ENCODE peak calls at places on chromosomes 6 and 20, in five cellular contexts. L is heart left ventricle, P is fibroblast of lung, D is SK-N-SH, Q is right lobe of liver. I is an unnamed sample. For H3K4me1, the result is how much of the 10 kb centered on the place peaks cover.

GRCh38 chr6:110296151-110297028 is 61.8 kb downstream of the METTL24 start:
- DNase-seq in L (no peak), P (no peak), D (no peak), Q (no peak), I (no peak)

GRCh38 chr20:5085380-5085779 is 34.4 kb downstream of the PCNA start:
- DNase-seq in L (peak), P (no peak), D (no peak), Q (peak), I (peak)

GRCh38 chr6:18155864-18156396 is 708 bp downstream of the KDM1B start:
- DNase-seq in L (peak), P (peak), D (peak), Q (peak), I (peak)

GRCh38 chr6:73803562-73804221 is 107.7 kb downstream of the CD109 start:
- DNase-seq in L (no peak), P (peak), D (peak), Q (no peak), I (no peak)

GRCh38 chr6:42979523-42980177 is 669 bp upstream of the PEX6 start:
- DNase-seq in L (no peak), P (peak), D (peak), Q (no peak), I (no peak)

GRCh38 chr20:33125983-33126382 is 42.0 kb upstream of the BPIFA2 start:
- DNase-seq in L (no peak), P (no peak), D (no peak), Q (peak), I (peak)

GRCh38 chr6:14734416-14735340 is 511.2 kb upstream of the JARID2 start:
- DNase-seq in L (no peak), P (peak), D (no peak), Q (no peak), I (no peak)

GRCh38 chr6:96301023-96301422 is 220.6 kb upstream of the UFL1 start:
- DNase-seq in L (no peak), P (peak), D (no peak), Q (no peak), I (no peak)

GRCh38 chr6:113645986-113646385 is 211.2 kb upstream of the MARCKS start:
- DNase-seq in L (no peak), P (peak), D (no peak), Q (no peak), I (no peak)

GRCh38 chr20:50900261-50900660 is 31.0 kb downstream of the ADNP start:
- DNase-seq in L (no peak), P (no peak), D (no peak), Q (no peak), I (no peak)

GRCh38 chr20:5065489-5066383 is 54.0 kb downstream of the PCNA start:
- DNase-seq in L (peak), P (peak), D (no peak), Q (peak), I (peak)

GRCh38 chr6:134063121-134063965 is 10.9 kb upstream of the SLC2A12 start:
- DNase-seq in L (no peak), P (no peak), D (no peak), Q (no peak), I (no peak)

GRCh38 chr6:158205220-158205944 is 37.2 kb downstream of the GTF2H5 start:
- DNase-seq in L (no peak), P (peak), D (no peak), Q (no peak), I (peak)

GRCh38 chr6:45631396-45631795 is 253.7 kb upstream of the SUPT3H start:
- DNase-seq in L (no peak), P (no peak), D (no peak), Q (no peak), I (no peak)

GRCh38 chr6:138722425-138723371 is 50.9 kb upstream of the CCDC28A start:
- DNase-seq in L (no peak), P (peak), D (no peak), Q (no peak), I (no peak)

GRCh38 chr6:159505140-159505922 is 187.7 kb downstream of the SOD2 start:
- DNase-seq in L (no peak), P (no peak), D (no peak), Q (no peak), I (no peak)

GRCh38 chr6:157642736-157643135 is 180.3 kb upstream of the SNX9 start:
- DNase-seq in L (no peak), P (no peak), D (no peak), Q (no peak), I (no peak)

GRCh38 chr20:43925786-43926185 is 11.1 kb downstream of the TOX2 start:
- DNase-seq in L (no peak), P (peak), D (peak), Q (no peak), I (no peak)

GRCh38 chr6:163529605-163530004 is 115.1 kb downstream of the QKI start:
- DNase-seq in L (no peak), P (peak), D (no peak), Q (no peak), I (no peak)

GRCh38 chr20:13819885-13820645 is 35.2 kb downstream of the NDUFAF5 start:
- DNase-seq in L (peak), P (peak), D (peak), Q (no peak), I (peak)

GRCh38 chr6:124967444-124967843 is 5.2 kb downstream of the RNF217 start:
- DNase-seq in L (no peak), P (no peak), D (no peak), Q (no peak), I (no peak)

GRCh38 chr6:41326092-41326491 is 9.3 kb upstream of the NCR2 start:
- DNase-seq in L (no peak), P (no peak), D (no peak), Q (no peak), I (no peak)

GRCh38 chr6:161169690-161170089 is 104.2 kb downstream of the AGPAT4 start:
- DNase-seq in L (peak), P (peak), D (peak), Q (no peak), I (peak)

GRCh38 chr20:33438481-33438880 is 5.1 kb downstream of the SNTA1 start:
- DNase-seq in L (no peak), P (no peak), D (no peak), Q (no peak), I (no peak)

GRCh38 chr6:148367418-148368024 is 24.9 kb downstream of the SASH1 start:
- DNase-seq in L (peak), P (peak), D (no peak), Q (peak), I (no peak)

GRCh38 chr6:39228111-39228971 is 934 bp downstream of the KCNK5 start:
- DNase-seq in L (no peak), P (no peak), D (peak), Q (peak), I (no peak)
- H3K4me1 ChIP-seq in L (under half), P (under half), D (under half), Q (under half), I (under half)

GRCh38 chr6:129686941-129687627 is 22.9 kb downstream of the ARHGAP18 start:
- DNase-seq in L (no peak), P (peak), D (no peak), Q (no peak), I (no peak)
- H3K4me1 ChIP-seq in L (under half), P (under half), D (under half), Q (under half), I (under half)

GRCh38 chr6:27136978-27137814 is 110.3 kb upstream of the PRSS16 start:
- DNase-seq in L (no peak), P (no peak), D (no peak), Q (no peak), I (no peak)

GRCh38 chr6:27138837-27139752 is 108.4 kb upstream of the PRSS16 start:
- DNase-seq in L (peak), P (peak), D (peak), Q (no peak), I (peak)

GRCh38 chr6:27139753-27140522 is 107.6 kb upstream of the PRSS16 start:
- DNase-seq in L (no peak), P (peak), D (no peak), Q (no peak), I (no peak)

GRCh38 chr6:27136077-27136644 is 111.3 kb upstream of the PRSS16 start:
- DNase-seq in L (no peak), P (no peak), D (no peak), Q (no peak), I (no peak)

DNA sequence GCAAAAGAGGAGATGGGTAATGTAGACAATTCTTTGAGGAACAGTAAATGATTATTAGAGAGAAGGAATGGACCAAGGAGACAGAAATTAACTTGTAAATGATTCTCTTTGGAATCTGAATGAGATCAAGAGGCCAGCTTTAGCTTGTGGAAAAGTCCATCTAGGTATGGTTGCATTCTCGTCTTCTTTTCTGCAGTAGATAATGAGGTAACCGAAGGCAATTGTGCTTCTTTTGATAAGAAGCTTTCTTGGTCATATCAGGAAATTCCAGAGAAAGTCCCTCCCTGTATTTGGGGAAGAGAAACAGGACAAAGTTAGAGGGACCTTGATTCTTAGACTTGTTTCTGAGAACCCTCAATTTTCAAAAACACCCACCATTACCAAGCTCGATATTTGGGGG is 109.1 kb upstream of the PRSS16 start:
- DNase-seq in L (no peak), P (no peak), D (no peak), Q (no peak), I (no peak)
- H3K4me1 ChIP-seq in L (under half), P (under half), D (under half), Q (under half), I (under half)

GRCh38 chr20:31870703-31871601 is 518 bp downstream of the TTLL9 start:
- DNase-seq in L (no peak), P (no peak), D (no peak), Q (no peak), I (peak)

GRCh38 chr20:31869942-31870702 is at the start of the genes DUSP15 and TTLL9:
- DNase-seq in L (no peak), P (no peak), D (peak), Q (no peak), I (peak)

GRCh38 chr20:31869673-31869941 is 720 bp downstream of the DUSP15 start:
- DNase-seq in L (no peak), P (no peak), D (no peak), Q (no peak), I (no peak)

GRCh38 chr20:31867011-31867410 is 3.3 kb downstream of the DUSP15 start:
- DNase-seq in L (no peak), P (no peak), D (no peak), Q (no peak), I (no peak)

DNA sequence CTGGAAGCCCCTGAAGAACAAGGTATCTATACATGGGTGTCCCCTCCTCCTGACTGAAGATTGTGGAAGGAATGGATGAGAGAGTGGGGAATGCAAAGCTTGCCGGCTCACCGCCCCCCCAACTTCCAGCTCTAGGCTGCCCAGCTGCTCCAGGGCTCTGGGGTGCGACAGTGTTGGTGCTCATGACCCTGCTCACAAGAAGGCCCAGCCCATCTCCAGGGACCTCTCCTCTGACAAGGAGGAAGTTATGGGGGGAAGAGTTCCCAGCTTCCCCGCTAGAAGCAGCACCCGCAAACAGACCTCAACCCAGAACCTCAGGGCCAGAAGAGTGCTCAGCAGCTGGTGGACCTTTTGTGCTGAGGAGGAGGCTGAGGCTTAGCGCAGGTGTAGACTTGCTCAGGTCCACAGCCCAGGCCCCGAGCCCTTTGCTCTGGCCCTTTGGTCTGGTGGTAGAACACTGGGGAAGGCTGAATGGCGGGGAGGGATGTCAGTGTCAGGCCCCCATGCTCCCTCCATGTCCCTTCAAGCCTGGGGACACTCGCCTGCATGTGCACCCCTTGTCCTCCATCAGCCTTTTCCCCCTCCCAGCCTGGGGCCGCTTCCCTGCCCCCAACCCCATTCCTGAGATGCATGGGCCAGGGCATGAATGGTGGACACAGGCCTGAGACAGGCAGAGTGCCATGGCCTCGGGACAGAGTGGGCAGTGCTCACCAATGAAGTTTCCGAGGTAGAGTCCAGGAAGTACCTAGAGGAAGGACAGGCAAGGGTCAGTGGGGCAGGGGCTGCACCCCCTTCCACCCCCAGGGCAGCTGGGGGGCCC is 1.3 kb downstream of the DUSP15 start:
- DNase-seq in L (no peak), P (no peak), D (peak), Q (no peak), I (no peak)
- H3K4me1 ChIP-seq in L (under half), P (under half), D (under half), Q (under half), I (under half)

DNA sequence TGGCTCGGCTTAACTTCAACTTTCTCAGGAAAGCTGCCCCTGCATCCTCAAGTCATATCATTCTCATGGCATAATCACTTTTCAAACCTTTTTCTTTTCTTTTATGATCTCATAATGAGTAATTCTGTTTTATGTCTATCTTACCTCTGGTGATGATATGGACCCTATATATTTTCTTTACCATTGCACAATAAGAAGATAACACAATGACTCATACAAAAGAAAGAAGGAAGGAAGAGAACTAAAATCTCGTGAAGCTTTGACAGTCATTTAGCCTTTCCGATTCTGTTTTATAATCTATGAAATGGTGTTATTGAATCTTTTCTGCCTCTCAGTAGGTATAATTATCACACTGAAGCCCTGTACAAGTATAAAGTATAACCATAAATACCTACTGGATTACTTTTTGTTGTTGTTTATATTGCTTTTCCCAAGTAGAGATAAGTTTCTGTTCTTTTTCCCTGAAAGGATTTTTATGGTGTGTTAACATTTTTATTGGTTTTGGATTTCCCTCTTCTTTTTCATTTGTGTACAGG is 300.8 kb downstream of the LAMA2 start:
- DNase-seq in L (no peak), P (peak), D (no peak), Q (no peak), I (no peak)
- H3K4me1 ChIP-seq in L (under half), P (under half), D (under half), Q (under half), I (under half)

DNA sequence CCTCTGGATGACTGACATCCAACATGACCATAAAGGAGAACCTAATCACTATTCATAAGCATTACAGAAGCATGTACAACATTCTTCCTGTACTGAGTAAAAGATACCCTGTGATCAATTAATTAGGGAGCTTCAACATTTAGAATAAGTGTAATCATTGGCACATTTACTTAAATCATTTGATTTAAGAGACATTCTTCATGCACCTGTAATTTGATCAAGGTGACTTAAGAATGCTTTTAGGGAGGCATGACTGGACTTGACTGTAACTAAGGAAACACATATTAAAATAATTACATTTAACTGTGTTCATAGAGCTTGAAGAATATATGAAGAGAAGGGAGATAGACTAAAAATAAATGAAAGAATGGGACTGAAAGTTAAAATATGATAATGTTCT is 295.6 kb upstream of the ADGRB3 start:
- DNase-seq in L (no peak), P (no peak), D (no peak), Q (no peak), I (no peak)
- H3K4me1 ChIP-seq in L (under half), P (under half), D (under half), Q (under half), I (under half)

DNA sequence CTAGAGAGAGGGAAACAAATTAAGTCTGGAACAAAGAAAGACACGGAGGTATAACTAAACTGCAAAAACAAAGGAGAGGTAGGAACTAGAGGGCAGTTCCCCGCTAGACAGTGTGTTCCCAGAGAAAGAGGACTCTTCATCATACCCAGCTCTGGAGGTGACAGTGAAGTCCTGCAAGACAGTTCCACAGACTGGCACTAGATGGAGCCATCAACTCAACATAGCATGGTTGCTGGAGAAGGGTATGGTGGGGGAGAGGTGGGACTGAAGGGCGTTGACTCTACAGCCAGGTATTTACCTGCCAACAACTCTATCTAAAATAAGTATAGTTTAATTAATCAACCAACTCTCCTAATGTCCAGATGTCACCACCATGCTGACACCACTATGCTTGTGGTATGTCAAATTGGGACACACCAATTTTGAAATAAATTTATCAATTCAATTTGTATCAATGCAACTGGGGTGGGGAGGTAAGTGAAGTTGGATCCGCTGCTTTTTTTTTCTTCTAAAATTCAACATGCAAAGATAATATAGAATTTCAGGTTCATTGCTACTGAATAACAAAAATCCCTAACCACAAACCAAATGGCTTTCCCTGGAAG is 9.7 kb downstream of the BACH2 start:
- DNase-seq in L (no peak), P (peak), D (peak), Q (no peak), I (peak)
- H3K4me1 ChIP-seq in L (under half), P (under half), D (under half), Q (under half), I (under half)

DNA sequence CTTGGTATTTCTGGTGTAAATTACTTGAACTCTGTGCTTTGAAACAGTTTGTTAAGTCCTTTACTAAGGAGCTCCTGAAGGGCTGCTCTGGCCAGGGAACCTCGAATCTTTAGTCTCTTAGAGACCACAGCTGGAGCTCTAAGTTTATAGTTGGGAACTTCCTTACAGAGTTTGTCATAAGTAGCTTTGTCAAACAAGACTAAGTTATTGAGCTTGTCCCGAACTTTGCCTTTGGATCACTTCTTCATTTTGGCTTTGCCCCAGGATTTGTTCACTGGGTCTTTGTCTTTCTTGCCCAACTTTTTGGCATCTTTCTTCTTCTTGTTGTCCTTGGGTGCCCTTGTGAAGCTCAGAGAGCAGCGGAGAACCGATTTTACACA is 64.8 kb downstream of the FAM50B start:
- DNase-seq in L (no peak), P (no peak), D (no peak), Q (no peak), I (no peak)
- H3K4me1 ChIP-seq in L (under half), P (under half), D (under half), Q (under half), I (under half)

I was measured in stomach.